ENCODE peak calls at places on chromosome 6, in seven cellular contexts. E, D, J, A, U, I and M are unnamed samples.

GRCh38 chr6:95084867-95085266 is 492.5 kb upstream of the MANEA start:
- DNase-seq in D (no peak), E (no peak), J (no peak), I (no peak), A (no peak), U (no peak), M (no peak)

GRCh38 chr6:150043096-150043495 is 17.8 kb upstream of the RAET1L start:
- DNase-seq in U (no peak), J (no peak), A (no peak), E (no peak), D (no peak), I (no peak), M (no peak)

GRCh38 chr6:33620584-33621395 is at the start of gene ITPR3:
- DNase-seq in J (peak; percentile 26), D (peak; percentile 44), U (peak; percentile 96), I (peak; percentile 79), E (peak; percentile 80), A (peak; percentile 66), M (peak; percentile 77)

GRCh38 chr6:32952817-32953739 is at the start of gene HLA-DMA:
- DNase-seq in D (peak; percentile 79), E (peak; percentile 96), A (peak; percentile 93), U (peak; percentile 60), J (peak; percentile 92), I (peak; percentile 93), M (peak; percentile 91)

GRCh38 chr6:64831680-64832079 is 875.3 kb downstream of the EYS start:
- DNase-seq in U (no peak), D (no peak), I (no peak), J (no peak), A (no peak), E (no peak), M (no peak)

GRCh38 chr6:106421491-106421890 is 61.0 kb downstream of the CRYBG1 start:
- DNase-seq in J (no peak), E (peak; percentile 44), A (no peak), D (no peak), U (no peak), I (no peak), M (no peak)

GRCh38 chr6:53725791-53726575 is 60.4 kb upstream of the KLHL31 start:
- DNase-seq in I (peak; percentile 84), D (peak; percentile 84), E (peak; percentile 83), J (peak; percentile 76), A (peak; percentile 74), U (peak; percentile 81), M (peak; percentile 76)

GRCh38 chr6:100176321-100176950 is 182.4 kb upstream of the MCHR2 start:
- DNase-seq in J (no peak), E (peak; percentile 70), I (no peak), U (peak; percentile 22), D (peak; percentile 26), A (peak; percentile 44), M (no peak)

GRCh38 chr6:165745492-165745891 is 82.5 kb upstream of the PDE10A start:
- DNase-seq in J (no peak), I (no peak), D (no peak), U (no peak), A (no peak), E (no peak), M (no peak)

GRCh38 chr6:21738180-21739094 is 144.9 kb downstream of the SOX4 start:
- DNase-seq in E (peak; percentile 93), I (no peak), J (no peak), U (no peak), A (peak; percentile 84), D (no peak), M (peak; percentile 36)

GRCh38 chr6:84220809-84221409 is 6.5 kb downstream of the CEP162 start:
- DNase-seq in J (no peak), E (peak; percentile 48), U (no peak), A (peak; percentile 20), D (peak; percentile 23), I (no peak), M (no peak)

GRCh38 chr6:56555438-56555872 is 87.2 kb downstream of the DST start:
- DNase-seq in E (no peak), D (peak; percentile 21), A (no peak), U (no peak), I (no peak), J (peak; percentile 45), M (no peak)

GRCh38 chr6:159788757-159789376 is 535 bp downstream of the TCP1 start:
- DNase-seq in U (peak; percentile 48), J (peak; percentile 17), I (peak; percentile 59), D (peak; percentile 79), E (peak; percentile 10), A (peak; percentile 16), M (peak; percentile 62)

GRCh38 chr6:74834967-74835366 is 370.9 kb downstream of the COL12A1 start:
- DNase-seq in D (no peak), E (no peak), A (no peak), I (no peak), J (no peak), U (no peak), M (no peak)

GRCh38 chr6:11288065-11288464 is 55.6 kb upstream of the NEDD9 start:
- DNase-seq in D (no peak), I (peak; percentile 81), A (no peak), J (no peak), U (no peak), E (no peak), M (peak; percentile 91)

GRCh38 chr6:151330130-151330715 is 61.1 kb downstream of the ZBTB2 start:
- DNase-seq in I (no peak), D (no peak), U (no peak), E (no peak), A (no peak), J (no peak), M (no peak)

GRCh38 chr6:130945401-130945919 is 117.6 kb downstream of the EPB41L2 start:
- DNase-seq in J (no peak), E (peak; percentile 10), D (no peak), A (no peak), I (no peak), U (no peak), M (no peak)

GRCh38 chr6:168388641-168389633 is 52.0 kb upstream of the SMOC2 start:
- DNase-seq in D (no peak), A (peak; percentile 9), J (no peak), E (no peak), I (peak; percentile 75), U (no peak), M (peak; percentile 55)

GRCh38 chr6:142417331-142417750 is 115.5 kb downstream of the ADGRG6 start:
- DNase-seq in A (no peak), I (no peak), D (no peak), E (no peak), U (no peak), J (no peak), M (no peak)

GRCh38 chr6:25984265-25984664 is 21.7 kb downstream of the TRIM38 start:
- DNase-seq in E (peak; percentile 37), A (no peak), U (no peak), D (no peak), I (no peak), J (no peak), M (no peak)

GRCh38 chr6:102039450-102039849 is 645.9 kb downstream of the GRIK2 start:
- DNase-seq in E (no peak), I (no peak), J (no peak), D (no peak), U (no peak), A (no peak), M (no peak)

GRCh38 chr6:41167173-41167963 is 4.5 kb upstream of the TREM2 start:
- DNase-seq in J (no peak), I (no peak), A (no peak), E (peak; percentile 33), D (peak; percentile 79), U (no peak), M (no peak)

GRCh38 chr6:8579372-8579771 is 144.0 kb upstream of the SLC35B3 start:
- DNase-seq in A (no peak), D (no peak), E (no peak), J (no peak), U (no peak), I (no peak), M (no peak)

GRCh38 chr6:139373154-139373927 is 1.1 kb downstream of the CITED2 start:
- DNase-seq in J (peak; percentile 50), I (peak; percentile 75), D (peak; percentile 56), E (peak; percentile 53), A (peak; percentile 60), U (peak; percentile 49), M (peak; percentile 68)
- TF ChIP-seq CTCF in J (no peak), I (peak; percentile 32), D (no peak), E (no peak), A (peak; percentile 44), U (peak; percentile 40), M (peak; percentile 16)

DNA sequence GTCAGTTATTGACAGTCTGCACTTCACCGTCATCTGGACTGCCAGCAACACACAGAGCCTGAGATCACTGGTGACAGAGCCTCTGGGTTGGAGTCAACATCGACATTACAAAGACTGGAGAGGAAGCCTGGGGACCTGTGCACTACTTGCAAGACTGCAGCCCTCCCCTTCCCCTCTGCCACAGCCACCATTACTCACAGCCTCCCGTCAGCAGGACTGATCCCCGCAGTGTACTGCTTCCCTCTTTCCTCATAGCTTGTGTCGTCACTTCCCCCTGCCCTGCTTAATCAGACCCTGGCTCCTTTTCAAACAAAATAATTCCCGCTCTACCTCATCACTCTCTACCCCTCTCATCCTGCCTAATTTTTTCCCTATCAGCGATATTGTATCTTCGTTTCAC is 235.5 kb upstream of the KCNQ5 start:
- DNase-seq in U (no peak), A (no peak), J (no peak), D (no peak), E (no peak), I (no peak), M (no peak)
- H3K4me3 ChIP-seq in U (no peak overlapping the region), A (no peak overlapping the region), J (no peak overlapping the region), D (no peak overlapping the region), E (no peak overlapping the region), I (no peak overlapping the region), M (no peak overlapping the region)

GRCh38 chr6:373773-374724 is 17.5 kb upstream of the IRF4 start:
- DNase-seq in E (no peak), I (no peak), D (peak; percentile 60), A (no peak), U (no peak), J (no peak), M (no peak)
- H3K9me3 ChIP-seq in E (no peaks in the 10 kb centered on the region), I (no peaks in the 10 kb centered on the region), D (no peaks in the 10 kb centered on the region), A (no peaks in the 10 kb centered on the region), U (no peaks in the 10 kb centered on the region), J (no peaks in the 10 kb centered on the region), M (no peaks in the 10 kb centered on the region)

GRCh38 chr6:5260661-5261544 is at the start of the genes FARS2 and LYRM4:
- DNase-seq in D (peak; percentile 94), A (peak; percentile 85), J (peak; percentile 89), E (peak; percentile 85), I (peak; percentile 89), U (peak; percentile 97), M (peak; percentile 88)
- TF ChIP-seq CTCF in D (no peak), A (no peak), J (no peak), E (no peak), I (peak; percentile 42), U (no peak), M (no peak)

GRCh38 chr6:132937466-132937906 is 123.1 kb downstream of the RPS12 start:
- DNase-seq in D (peak; percentile 80), A (peak; percentile 46), E (peak; percentile 83), J (peak; percentile 12), U (peak; percentile 18), I (peak; percentile 64), M (peak; percentile 30)
- H3K4me3 ChIP-seq in D (no peak overlapping the region), A (no peak overlapping the region), E (no peak overlapping the region), J (no peak overlapping the region), U (no peak overlapping the region), I (no peak overlapping the region), M (no peak overlapping the region)

GRCh38 chr6:4802312-4802935 is 26.2 kb downstream of the CDYL start:
- DNase-seq in A (no peak), E (no peak), U (no peak), D (no peak), I (no peak), J (no peak), M (no peak)
- H3K9me3 ChIP-seq in A (peaks cover 16% of the 10 kb centered on the region), E (no peaks in the 10 kb centered on the region), U (no peaks in the 10 kb centered on the region), D (no peaks in the 10 kb centered on the region), I (peaks cover 3% of the 10 kb centered on the region), J (peaks cover 26% of the 10 kb centered on the region), M (no peaks in the 10 kb centered on the region)

GRCh38 chr6:111027219-111027618 is 45.4 kb downstream of the RPF2 start:
- DNase-seq in J (no peak), I (no peak), A (peak; percentile 14), U (no peak), E (no peak), D (no peak), M (no peak)
- TF ChIP-seq CTCF in J (no peak), I (no peak), A (no peak), U (peak; percentile 46), E (peak; percentile 46), D (no peak), M (no peak)